ENCODE peak calls at places on chromosomes 1 and 21, in nine cellular contexts. One of them, this sample, is unnamed.

GRCh38 chr21:42379425-42380215 is 13.3 kb upstream of the TFF1 start:
- DNase-seq in foreskin fibroblast: no peak
- DNase-seq in cardiac fibroblast: no peak
- DNase-seq in B cell: no peak
- DNase-seq in GM13977: no peak
- DNase-seq in endodermal cell: no peak
- DNase-seq in suprapubic skin: no peak
- DNase-seq in Calu3: no peak
- DNase-seq in heart right ventricle: no peak
- DNase-seq in this sample: no peak

GRCh38 chr1:109502368-109502851 is 7.1 kb downstream of the AMIGO1 start:
- DNase-seq in foreskin fibroblast: no peak
- DNase-seq in cardiac fibroblast: no peak
- DNase-seq in B cell: no peak
- DNase-seq in GM13977: no peak
- DNase-seq in endodermal cell: no peak
- DNase-seq in suprapubic skin: no peak
- DNase-seq in Calu3: no peak
- DNase-seq in heart right ventricle: no peak
- DNase-seq in this sample: no peak

GRCh38 chr1:43049487-43049886 is 90.8 kb upstream of the SLC2A1 start:
- DNase-seq in foreskin fibroblast: peak
- DNase-seq in cardiac fibroblast: no peak
- DNase-seq in B cell: no peak
- DNase-seq in GM13977: no peak
- DNase-seq in endodermal cell: no peak
- DNase-seq in suprapubic skin: no peak
- DNase-seq in Calu3: no peak
- DNase-seq in heart right ventricle: no peak
- DNase-seq in this sample: no peak

GRCh38 chr1:217140041-217140901 is 417.0 kb upstream of the ESRRG start:
- DNase-seq in foreskin fibroblast: no peak
- DNase-seq in cardiac fibroblast: no peak
- DNase-seq in B cell: peak
- DNase-seq in GM13977: no peak
- DNase-seq in endodermal cell: peak
- DNase-seq in suprapubic skin: no peak
- DNase-seq in Calu3: no peak
- DNase-seq in heart right ventricle: no peak
- DNase-seq in this sample: no peak

GRCh38 chr21:38958940-38959685 is 153.4 kb downstream of the ETS2 start:
- DNase-seq in foreskin fibroblast: peak
- DNase-seq in cardiac fibroblast: peak
- DNase-seq in B cell: no peak
- DNase-seq in GM13977: no peak
- DNase-seq in endodermal cell: no peak
- DNase-seq in suprapubic skin: no peak
- DNase-seq in Calu3: peak
- DNase-seq in heart right ventricle: peak
- DNase-seq in this sample: no peak

GRCh38 chr1:223700942-223701637 is 11.2 kb upstream of the CAPN2 start:
- DNase-seq in foreskin fibroblast: peak
- DNase-seq in cardiac fibroblast: peak
- DNase-seq in B cell: no peak
- DNase-seq in GM13977: no peak
- DNase-seq in endodermal cell: peak
- DNase-seq in suprapubic skin: no peak
- DNase-seq in Calu3: peak
- DNase-seq in heart right ventricle: no peak
- DNase-seq in this sample: peak

GRCh38 chr1:217135987-217136894 is 413.0 kb upstream of the ESRRG start:
- DNase-seq in foreskin fibroblast: no peak
- DNase-seq in cardiac fibroblast: no peak
- DNase-seq in B cell: peak
- DNase-seq in GM13977: peak
- DNase-seq in endodermal cell: peak
- DNase-seq in suprapubic skin: no peak
- DNase-seq in Calu3: no peak
- DNase-seq in heart right ventricle: no peak
- DNase-seq in this sample: no peak

GRCh38 chr21:21102874-21103273 is 104.7 kb downstream of the NCAM2 start:
- DNase-seq in foreskin fibroblast: no peak
- DNase-seq in cardiac fibroblast: no peak
- DNase-seq in B cell: no peak
- DNase-seq in GM13977: no peak
- DNase-seq in endodermal cell: no peak
- DNase-seq in suprapubic skin: no peak
- DNase-seq in Calu3: no peak
- DNase-seq in heart right ventricle: no peak
- DNase-seq in this sample: no peak

GRCh38 chr1:158836038-158836437 is 4.9 kb downstream of the MNDA start:
- DNase-seq in foreskin fibroblast: no peak
- DNase-seq in cardiac fibroblast: no peak
- DNase-seq in B cell: no peak
- DNase-seq in GM13977: no peak
- DNase-seq in endodermal cell: no peak
- DNase-seq in suprapubic skin: no peak
- DNase-seq in Calu3: no peak
- DNase-seq in heart right ventricle: no peak
- DNase-seq in this sample: no peak

GRCh38 chr21:44509539-44509938 is 30.5 kb downstream of the KRTAP10-1 start:
- DNase-seq in foreskin fibroblast: peak
- DNase-seq in cardiac fibroblast: no peak
- DNase-seq in B cell: no peak
- DNase-seq in GM13977: no peak
- DNase-seq in endodermal cell: no peak
- DNase-seq in suprapubic skin: no peak
- DNase-seq in Calu3: peak
- DNase-seq in heart right ventricle: peak
- DNase-seq in this sample: no peak

GRCh38 chr1:231053493-231054162 is 13.6 kb upstream of the FAM89A start:
- DNase-seq in foreskin fibroblast: peak
- DNase-seq in cardiac fibroblast: peak
- DNase-seq in B cell: no peak
- DNase-seq in GM13977: no peak
- DNase-seq in endodermal cell: no peak
- DNase-seq in suprapubic skin: no peak
- DNase-seq in Calu3: peak
- DNase-seq in heart right ventricle: peak
- DNase-seq in this sample: no peak

GRCh38 chr1:23263380-23263887 is 46.1 kb upstream of the HTR1D start:
- DNase-seq in foreskin fibroblast: no peak
- DNase-seq in cardiac fibroblast: no peak
- DNase-seq in B cell: no peak
- DNase-seq in GM13977: no peak
- DNase-seq in endodermal cell: no peak
- DNase-seq in suprapubic skin: no peak
- DNase-seq in Calu3: no peak
- DNase-seq in heart right ventricle: no peak
- DNase-seq in this sample: no peak

GRCh38 chr1:116224561-116224960 is 113.4 kb downstream of the MAB21L3 start:
- DNase-seq in foreskin fibroblast: no peak
- DNase-seq in cardiac fibroblast: no peak
- DNase-seq in B cell: no peak
- DNase-seq in GM13977: no peak
- DNase-seq in endodermal cell: no peak
- DNase-seq in suprapubic skin: no peak
- DNase-seq in Calu3: no peak
- DNase-seq in heart right ventricle: no peak
- DNase-seq in this sample: no peak

GRCh38 chr1:193062698-193063463 is 3.5 kb downstream of the RO60 start:
- DNase-seq in foreskin fibroblast: no peak
- DNase-seq in cardiac fibroblast: peak
- DNase-seq in B cell: no peak
- DNase-seq in GM13977: no peak
- DNase-seq in endodermal cell: no peak
- DNase-seq in suprapubic skin: no peak
- DNase-seq in Calu3: no peak
- DNase-seq in heart right ventricle: no peak
- DNase-seq in this sample: no peak

GRCh38 chr1:171799166-171799565 is 17.7 kb downstream of the METTL13 start:
- DNase-seq in foreskin fibroblast: no peak
- DNase-seq in cardiac fibroblast: no peak
- DNase-seq in B cell: no peak
- DNase-seq in GM13977: no peak
- DNase-seq in endodermal cell: no peak
- DNase-seq in suprapubic skin: no peak
- DNase-seq in Calu3: no peak
- DNase-seq in heart right ventricle: no peak
- DNase-seq in this sample: no peak

GRCh38 chr1:235635938-235636663 is 13.5 kb downstream of the GNG4 start:
- DNase-seq in foreskin fibroblast: no peak
- DNase-seq in cardiac fibroblast: no peak
- DNase-seq in B cell: no peak
- DNase-seq in GM13977: no peak
- DNase-seq in endodermal cell: peak
- DNase-seq in suprapubic skin: no peak
- DNase-seq in Calu3: peak
- DNase-seq in heart right ventricle: no peak
- DNase-seq in this sample: no peak
- TF ChIP-seq CTCF in foreskin fibroblast: no peak
- TF ChIP-seq CTCF in cardiac fibroblast: no peak
- TF ChIP-seq CTCF in B cell: no peak
- TF ChIP-seq CTCF in GM13977: no peak
- TF ChIP-seq CTCF in endodermal cell: peak
- TF ChIP-seq CTCF in suprapubic skin: no peak
- TF ChIP-seq CTCF in Calu3: no peak
- TF ChIP-seq CTCF in heart right ventricle: no peak
- TF ChIP-seq CTCF in this sample: no peak

DNA sequence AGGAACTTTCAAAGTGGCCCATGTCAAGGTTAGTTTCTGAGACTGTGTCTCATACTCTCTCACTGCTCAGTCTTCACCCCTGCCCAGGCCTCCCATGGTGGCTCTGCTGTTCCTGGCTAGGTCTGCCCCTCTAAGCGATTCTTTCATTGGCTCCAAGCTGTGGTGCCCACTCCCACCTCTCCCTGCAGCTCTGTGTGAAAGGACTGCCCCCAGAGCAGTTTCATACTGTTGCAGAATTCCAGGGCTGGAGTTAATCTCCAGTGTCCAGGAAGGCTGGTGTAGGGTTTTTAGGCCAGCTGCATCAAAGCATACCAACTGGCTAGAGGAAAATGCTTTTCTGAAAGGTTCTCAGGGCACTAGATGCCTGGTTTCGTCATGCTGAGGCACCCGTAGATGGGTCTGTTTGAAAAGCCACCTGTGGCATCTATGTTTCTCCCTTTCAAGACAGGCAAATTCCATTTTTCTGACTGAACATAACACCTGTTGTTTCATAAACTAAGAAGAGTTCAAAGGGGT is 153.3 kb downstream of the PLXNA2 start:
- DNase-seq in foreskin fibroblast: peak
- DNase-seq in cardiac fibroblast: no peak
- DNase-seq in B cell: no peak
- DNase-seq in GM13977: no peak
- DNase-seq in endodermal cell: no peak
- DNase-seq in suprapubic skin: no peak
- DNase-seq in Calu3: no peak
- DNase-seq in heart right ventricle: no peak
- DNase-seq in this sample: no peak
- TF ChIP-seq CTCF in foreskin fibroblast: no peak
- TF ChIP-seq CTCF in cardiac fibroblast: no peak
- TF ChIP-seq CTCF in B cell: no peak
- TF ChIP-seq CTCF in GM13977: no peak
- TF ChIP-seq CTCF in endodermal cell: no peak
- TF ChIP-seq CTCF in suprapubic skin: no peak
- TF ChIP-seq CTCF in Calu3: no peak
- TF ChIP-seq CTCF in heart right ventricle: no peak
- TF ChIP-seq CTCF in this sample: no peak

GRCh38 chr1:82775402-82776000 is 974.8 kb downstream of the ADGRL2 start:
- DNase-seq in foreskin fibroblast: peak
- DNase-seq in cardiac fibroblast: peak
- DNase-seq in B cell: no peak
- DNase-seq in GM13977: no peak
- DNase-seq in endodermal cell: peak
- DNase-seq in suprapubic skin: no peak
- DNase-seq in Calu3: peak
- DNase-seq in heart right ventricle: no peak
- DNase-seq in this sample: no peak
- TF ChIP-seq CTCF in foreskin fibroblast: peak
- TF ChIP-seq CTCF in cardiac fibroblast: peak
- TF ChIP-seq CTCF in B cell: no peak
- TF ChIP-seq CTCF in GM13977: peak
- TF ChIP-seq CTCF in endodermal cell: peak
- TF ChIP-seq CTCF in suprapubic skin: no peak
- TF ChIP-seq CTCF in Calu3: no peak
- TF ChIP-seq CTCF in heart right ventricle: no peak
- TF ChIP-seq CTCF in this sample: peak

GRCh38 chr1:203081465-203082355 is 4.1 kb downstream of the MYOG start:
- DNase-seq in foreskin fibroblast: peak
- DNase-seq in cardiac fibroblast: no peak
- DNase-seq in B cell: no peak
- DNase-seq in GM13977: no peak
- DNase-seq in endodermal cell: peak
- DNase-seq in suprapubic skin: no peak
- DNase-seq in Calu3: no peak
- DNase-seq in heart right ventricle: no peak
- DNase-seq in this sample: no peak

GRCh38 chr1:203082571-203083462 is 3.0 kb downstream of the MYOG start:
- DNase-seq in foreskin fibroblast: no peak
- DNase-seq in cardiac fibroblast: no peak
- DNase-seq in B cell: peak
- DNase-seq in GM13977: no peak
- DNase-seq in endodermal cell: peak
- DNase-seq in suprapubic skin: no peak
- DNase-seq in Calu3: no peak
- DNase-seq in heart right ventricle: peak
- DNase-seq in this sample: no peak

GRCh38 chr1:203085528-203086406 is at the start of gene MYOG:
- DNase-seq in foreskin fibroblast: no peak
- DNase-seq in cardiac fibroblast: no peak
- DNase-seq in B cell: peak
- DNase-seq in GM13977: no peak
- DNase-seq in endodermal cell: peak
- DNase-seq in suprapubic skin: no peak
- DNase-seq in Calu3: no peak
- DNase-seq in heart right ventricle: no peak
- DNase-seq in this sample: no peak

GRCh38 chr1:203084588-203085527 is 954 bp downstream of the MYOG start:
- DNase-seq in foreskin fibroblast: no peak
- DNase-seq in cardiac fibroblast: no peak
- DNase-seq in B cell: peak
- DNase-seq in GM13977: peak
- DNase-seq in endodermal cell: peak
- DNase-seq in suprapubic skin: no peak
- DNase-seq in Calu3: peak
- DNase-seq in heart right ventricle: peak
- DNase-seq in this sample: no peak

DNA sequence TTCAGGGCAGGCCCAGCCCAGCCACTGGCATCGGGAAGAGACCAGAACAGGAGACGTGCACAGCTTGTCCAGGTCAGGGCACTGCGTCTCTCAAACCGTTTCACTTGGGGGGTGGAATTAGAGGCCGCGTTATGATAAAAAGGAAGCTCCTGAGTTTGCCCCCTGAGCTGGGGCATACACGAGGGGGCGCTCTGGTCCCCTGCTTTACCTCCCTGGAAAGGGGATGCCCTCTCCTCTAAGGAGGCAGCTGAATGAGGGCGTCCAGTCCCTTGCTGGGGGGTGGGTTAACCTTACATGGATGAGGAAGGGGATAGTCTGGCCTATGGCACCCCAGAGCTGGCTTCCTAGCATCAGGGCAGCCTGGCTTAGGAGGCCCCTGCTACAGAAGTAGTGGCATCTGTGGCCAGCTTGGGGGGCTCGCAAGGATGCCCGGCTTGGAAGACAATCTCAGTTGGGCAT is 2.3 kb downstream of the MYOG start:
- DNase-seq in foreskin fibroblast: no peak
- DNase-seq in cardiac fibroblast: no peak
- DNase-seq in B cell: peak
- DNase-seq in GM13977: no peak
- DNase-seq in endodermal cell: peak
- DNase-seq in suprapubic skin: no peak
- DNase-seq in Calu3: no peak
- DNase-seq in heart right ventricle: peak
- DNase-seq in this sample: no peak
- TF ChIP-seq CTCF in foreskin fibroblast: no peak
- TF ChIP-seq CTCF in cardiac fibroblast: no peak
- TF ChIP-seq CTCF in B cell: no peak
- TF ChIP-seq CTCF in GM13977: peak
- TF ChIP-seq CTCF in endodermal cell: peak
- TF ChIP-seq CTCF in suprapubic skin: no peak
- TF ChIP-seq CTCF in Calu3: no peak
- TF ChIP-seq CTCF in heart right ventricle: no peak
- TF ChIP-seq CTCF in this sample: no peak

This sample was measured in RWPE2.